ENCODE peak calls at places on chromosome 20, in seven cellular contexts. T, I, R, H, E, D and O are unnamed samples.

GRCh38 chr20:20184149-20184548 is 131.8 kb downstream of the CFAP61 start:
- DNase-seq in T (no peak), I (no peak), R (no peak), H (no peak), E (no peak), D (no peak), O (peak)

GRCh38 chr20:32208499-32209154 is 947 bp downstream of the POFUT1 start:
- DNase-seq in T (no peak), I (no peak), R (no peak), H (no peak), E (no peak), D (no peak), O (no peak)

GRCh38 chr20:60372822-60373221 is 414.6 kb downstream of the CDH26 start:
- DNase-seq in T (no peak), I (no peak), R (no peak), H (no peak), E (no peak), D (no peak), O (no peak)

GRCh38 chr20:44207066-44207723 is 3.4 kb downstream of the OSER1 start:
- DNase-seq in T (peak), I (no peak), R (no peak), H (no peak), E (no peak), D (no peak), O (no peak)

GRCh38 chr20:43955244-43956191 is 40.9 kb downstream of the TOX2 start:
- DNase-seq in T (peak), I (peak), R (no peak), H (no peak), E (no peak), D (peak), O (no peak)

GRCh38 chr20:39909447-39909846 is 779.6 kb downstream of the MAFB start:
- DNase-seq in T (no peak), I (no peak), R (no peak), H (no peak), E (no peak), D (no peak), O (no peak)

GRCh38 chr20:48189177-48189576 is 403.9 kb upstream of the SULF2 start:
- DNase-seq in T (no peak), I (peak), R (no peak), H (no peak), E (peak), D (peak), O (no peak)

GRCh38 chr20:36632147-36632486 is 13.9 kb downstream of the SLA2 start:
- DNase-seq in T (no peak), I (no peak), R (no peak), H (no peak), E (no peak), D (no peak), O (no peak)

GRCh38 chr20:9500121-9500911 is 14.1 kb upstream of the LAMP5 start:
- DNase-seq in T (peak), I (no peak), R (no peak), H (no peak), E (no peak), D (no peak), O (peak)

DNA sequence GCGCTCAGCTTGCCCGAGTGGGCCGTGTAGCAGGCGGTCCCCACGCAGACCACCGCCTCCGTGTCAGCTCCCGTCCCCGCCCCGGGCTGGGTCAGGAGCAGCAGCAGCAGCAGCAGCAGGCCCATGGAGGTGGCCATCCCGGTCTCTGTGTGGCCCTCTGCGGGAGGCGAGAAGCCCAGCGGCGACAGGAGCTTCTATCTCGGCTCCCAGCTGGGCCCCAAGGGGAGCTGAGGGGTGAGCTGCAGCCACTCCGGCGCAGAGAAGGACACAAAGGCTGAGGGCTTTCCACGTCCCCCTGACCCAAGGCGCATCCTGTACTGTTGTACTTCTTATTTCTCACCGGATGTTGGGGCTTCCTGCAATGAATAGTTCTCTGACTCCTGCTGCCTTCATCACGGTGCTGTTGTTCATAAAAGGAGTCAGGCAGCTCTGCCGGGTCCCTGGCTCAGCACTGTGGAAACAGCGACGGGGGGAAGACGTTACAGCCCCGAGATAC is at the start of gene CD93:
- DNase-seq in T (peak), I (no peak), R (no peak), H (no peak), E (no peak), D (no peak), O (peak)
- H4K8ac ChIP-seq in T (no peak), I (no peak), R (no peak), H (no peak), E (no peak), D (no peak), O (no peak)

GRCh38 chr20:531608-532007 is 12.0 kb downstream of the CSNK2A1 start:
- DNase-seq in T (no peak), I (no peak), R (no peak), H (no peak), E (no peak), D (no peak), O (no peak)
- H4K8ac ChIP-seq in T (no peak), I (no peak), R (no peak), H (no peak), E (no peak), D (no peak), O (no peak)

DNA sequence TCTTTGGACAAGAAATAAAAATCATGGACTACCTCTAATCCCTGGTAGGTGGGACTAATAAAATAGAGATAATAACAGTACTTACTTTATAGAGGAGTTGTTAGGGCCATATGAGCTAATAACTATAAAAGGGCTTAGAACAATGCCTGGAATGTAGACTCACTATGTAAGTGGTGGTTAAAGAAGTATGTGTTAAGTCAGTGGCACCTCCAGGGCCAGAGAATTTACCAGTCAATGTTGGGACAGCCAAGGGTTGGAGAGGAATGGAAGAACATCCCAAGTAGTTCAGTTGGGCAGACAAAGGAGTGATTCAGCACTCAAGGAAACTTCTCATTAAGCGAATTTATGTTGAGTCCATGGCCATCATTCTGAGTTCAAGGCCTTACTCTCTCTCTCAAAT is 116.8 kb downstream of the OTOR start:
- DNase-seq in T (no peak), I (peak), R (no peak), H (no peak), E (no peak), D (no peak), O (no peak)
- H4K8ac ChIP-seq in T (no peak), I (no peak), R (no peak), H (no peak), E (no peak), D (no peak), O (no peak)

GRCh38 chr20:63441136-63441776 is 31.2 kb downstream of the KCNQ2 start:
- DNase-seq in T (no peak), I (no peak), R (no peak), H (no peak), E (no peak), D (no peak), O (no peak)
- H4K8ac ChIP-seq in T (no peak), I (no peak), R (no peak), H (no peak), E (no peak), D (no peak), O (no peak)

DNA sequence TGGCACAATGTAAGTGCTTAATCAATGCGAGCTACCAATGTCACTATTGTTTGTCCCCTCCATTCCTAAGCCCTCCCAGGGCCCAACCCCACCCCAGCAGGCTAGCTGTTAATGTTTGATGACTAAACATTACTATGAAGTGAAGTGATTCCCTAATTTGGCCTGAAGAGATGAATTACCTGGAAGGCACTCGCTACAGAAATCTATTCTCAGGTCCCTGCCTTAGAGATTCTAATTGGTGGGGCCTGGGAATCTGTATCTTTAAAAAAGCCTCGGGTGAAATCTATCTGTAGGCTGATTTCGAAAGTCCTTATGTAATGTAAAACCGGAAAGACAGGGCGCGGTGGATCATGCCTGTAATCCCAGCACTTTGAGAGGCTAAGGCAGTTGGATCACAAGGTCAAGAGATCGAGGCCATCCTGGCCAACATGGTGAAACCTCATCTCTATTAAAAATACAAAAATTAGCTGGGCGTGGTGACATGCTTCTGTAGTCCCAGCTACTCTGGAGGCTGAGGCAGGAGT is 16.9 kb upstream of the SNAI1 start:
- DNase-seq in T (no peak), I (no peak), R (no peak), H (no peak), E (no peak), D (no peak), O (peak)
- H4K8ac ChIP-seq in T (no peak), I (no peak), R (no peak), H (no peak), E (no peak), D (no peak), O (no peak)

GRCh38 chr20:4166726-4167035 is 151.3 kb upstream of the RNF24 start:
- DNase-seq in T (no peak), I (no peak), R (no peak), H (no peak), E (no peak), D (no peak), O (no peak)
- H4K8ac ChIP-seq in T (no peak), I (no peak), R (no peak), H (no peak), E (no peak), D (no peak), O (no peak)